ENCODE peak calls at places on chromosomes 12 and 14, in four cellular contexts. W, D, I and T are unnamed samples.

GRCh38 chr12:98317939-98318899 is 197.2 kb upstream of the TMPO start:
- DNase-seq in W (no peak), D (no peak), I (no peak), T (no peak)

GRCh38 chr12:98579347-98579746 is 14.1 kb upstream of the SLC25A3 start:
- DNase-seq in W (no peak), D (no peak), I (no peak), T (no peak)

GRCh38 chr12:14950982-14951746 is 10.2 kb downstream of the ARHGDIB start:
- DNase-seq in W (no peak), D (no peak), I (no peak), T (no peak)

GRCh38 chr12:12788675-12789368 is 3.4 kb downstream of the APOLD1 start:
- DNase-seq in W (peak), D (peak), I (peak), T (peak)

GRCh38 chr12:132955094-132955932 is 793 bp downstream of the ZNF605 start:
- DNase-seq in W (peak), D (peak), I (peak), T (no peak)

GRCh38 chr12:10940389-10940788 is 1.3 kb upstream of the TAS2R14 start:
- DNase-seq in W (peak), D (no peak), I (no peak), T (no peak)

GRCh38 chr12:122088181-122088810 is 9.7 kb downstream of the MLXIP start:
- DNase-seq in W (no peak), D (no peak), I (no peak), T (no peak)

GRCh38 chr14:92693998-92694780 is 54.2 kb downstream of the LGMN start:
- DNase-seq in W (no peak), D (no peak), I (no peak), T (no peak)

GRCh38 chr12:132285991-132286681 is 43.3 kb downstream of the GALNT9 start:
- DNase-seq in W (peak), D (peak), I (peak), T (no peak)

GRCh38 chr14:90400904-90401561 is 4.2 kb downstream of the CALM1 start:
- DNase-seq in W (no peak), D (no peak), I (no peak), T (no peak)

GRCh38 chr12:83954071-83954789 is 958.4 kb downstream of the SLC6A15 start:
- DNase-seq in W (no peak), D (no peak), I (no peak), T (no peak)

GRCh38 chr12:49984476-49984890 is 11.7 kb downstream of the AQP6 start:
- DNase-seq in W (no peak), D (no peak), I (no peak), T (no peak)